ENCODE peak calls at places on chromosome 19, in five cellular contexts. Z is lower leg skin, G is GM12865, D is thyroid gland, H is psoas muscle. N is an unnamed sample.

GRCh38 chr19:3642987-3643386 is 16.4 kb upstream of the CACTIN start:
- DNase-seq in D (no peak), G (peak; percentile 36), Z (no peak), H (no peak), N (no peak)

GRCh38 chr19:4688587-4688986 is 18.4 kb upstream of the MYDGF start:
- DNase-seq in G (no peak), D (no peak), Z (no peak), H (no peak), N (no peak)

GRCh38 chr19:3098141-3098514 is 4.0 kb downstream of the GNA11 start:
- DNase-seq in Z (no peak), D (no peak), G (no peak), H (peak; percentile 52), N (no peak)

GRCh38 chr19:30557927-30558557 is 185.9 kb downstream of the ZNF536 start:
- DNase-seq in D (no peak), H (no peak), G (no peak), Z (no peak), N (no peak)

GRCh38 chr19:18282788-18283141 is 1.3 kb upstream of the JUND start:
- DNase-seq in H (no peak), Z (no peak), G (peak; percentile 60), D (no peak), N (no peak)

GRCh38 chr19:4161415-4162077 is 8.1 kb downstream of the CREB3L3 start:
- DNase-seq in G (no peak), Z (no peak), D (no peak), H (no peak), N (no peak)

GRCh38 chr19:57560049-57560491 is 407 bp upstream of the ZNF550 start:
- DNase-seq in G (no peak), H (peak; percentile 46), D (peak; percentile 3), Z (no peak), N (no peak)

GRCh38 chr19:53389591-53390377 is 5.2 kb upstream of the ZNF765 start:
- DNase-seq in Z (no peak), D (peak; percentile 23), H (peak; percentile 17), G (no peak), N (no peak)

GRCh38 chr19:10508707-10509106 is 5.6 kb upstream of the KEAP1 start:
- DNase-seq in H (no peak), Z (no peak), G (no peak), D (no peak), N (no peak)

GRCh38 chr19:3543150-3544053 is 4.4 kb downstream of the TEKTIP1 start:
- DNase-seq in H (peak; percentile 47), D (no peak), G (no peak), Z (no peak), N (no peak)

GRCh38 chr19:11397089-11397610 is 13.0 kb upstream of the EPOR start:
- DNase-seq in H (no peak), G (no peak), Z (no peak), D (no peak), N (peak; percentile 10)

GRCh38 chr19:4144666-4145261 is 8.7 kb upstream of the CREB3L3 start:
- DNase-seq in G (no peak), D (no peak), Z (no peak), H (no peak), N (peak; percentile 8)

GRCh38 chr19:34471906-34472305 is 9.7 kb upstream of the WTIP start:
- DNase-seq in H (no peak), G (no peak), Z (peak; percentile 69), D (no peak), N (no peak)
- TF ChIP-seq CTCF in H (no peak), G (no peak), Z (no peak), D (no peak), N (no peak)

DNA sequence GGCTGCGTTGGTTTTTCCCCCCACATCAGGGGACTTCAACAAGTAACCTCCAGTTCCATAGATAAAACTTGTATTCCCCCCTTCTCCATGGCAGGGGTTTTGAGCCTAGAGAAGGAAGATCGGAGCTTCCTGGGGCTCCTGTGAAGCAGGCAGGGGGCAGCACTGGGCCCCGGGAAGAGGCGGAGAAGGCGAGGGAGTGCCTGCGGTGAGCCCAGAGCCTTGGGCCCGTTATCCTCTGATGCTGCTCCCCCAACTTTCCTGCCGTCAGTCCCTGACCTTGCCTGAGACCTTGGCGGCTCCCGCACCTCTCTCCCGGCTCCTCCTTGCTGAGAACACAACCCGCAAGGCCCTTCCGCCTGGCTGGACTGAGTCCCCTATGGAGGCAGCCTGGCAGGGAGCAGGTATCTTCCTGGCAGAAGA is 2.5 kb downstream of the LIPE start:
- DNase-seq in Z (no peak), H (no peak), G (no peak), D (no peak), N (no peak)
- TF ChIP-seq CTCF in Z (no peak), H (no peak), G (no peak), D (no peak), N (no peak)

GRCh38 chr19:42561512-42561911 is 33.2 kb downstream of the CEACAM8 start:
- DNase-seq in Z (no peak), D (no peak), H (no peak), G (no peak), N (no peak)
- TF ChIP-seq CTCF in Z (no peak), D (no peak), H (no peak), G (no peak), N (no peak)

GRCh38 chr19:27795369-27795768 is 1417.6 kb downstream of the UQCRFS1 start:
- DNase-seq in H (no peak), Z (no peak), G (no peak), D (no peak), N (no peak)
- TF ChIP-seq CTCF in H (no peak), Z (no peak), G (no peak), D (no peak), N (no peak)

GRCh38 chr19:6717441-6717971 is 2.9 kb downstream of the C3 start:
- DNase-seq in G (no peak), H (no peak), D (no peak), Z (no peak), N (no peak)

GRCh38 chr19:6718741-6719539 is 1.5 kb downstream of the C3 start:
- DNase-seq in D (no peak), Z (no peak), G (peak; percentile 67), H (peak; percentile 54), N (peak; percentile 56)

GRCh38 chr19:6714749-6715555 is 5.5 kb downstream of the C3 start:
- DNase-seq in H (no peak), D (no peak), G (no peak), Z (no peak), N (no peak)

GRCh38 chr19:6718111-6718740 is 2.2 kb downstream of the C3 start:
- DNase-seq in Z (no peak), D (no peak), G (no peak), H (no peak), N (no peak)

GRCh38 chr19:6717036-6717435 is 3.4 kb downstream of the C3 start:
- DNase-seq in H (no peak), D (no peak), G (no peak), Z (no peak), N (no peak)
- TF ChIP-seq CTCF in H (no peak), D (no peak), G (peak; percentile 20), Z (no peak), N (peak; percentile 3)

GRCh38 chr19:35154535-35155406 is at the start of gene FXYD5:
- DNase-seq in D (peak; percentile 21), G (peak; percentile 58), H (peak; percentile 74), Z (peak; percentile 95), N (peak; percentile 80)
- TF ChIP-seq CTCF in D (no peak), G (no peak), H (no peak), Z (no peak), N (no peak)

GRCh38 chr19:50224986-50225747 is 21.7 kb downstream of the MYH14 start:
- DNase-seq in Z (no peak), G (no peak), H (peak; percentile 45), D (peak; percentile 42), N (no peak)
- TF ChIP-seq CTCF in Z (no peak), G (no peak), H (peak; percentile 4), D (no peak), N (no peak)

GRCh38 chr19:15436012-15436825 is 13.5 kb downstream of the WIZ start:
- DNase-seq in G (no peak), H (no peak), D (no peak), Z (no peak), N (no peak)

GRCh38 chr19:15438577-15438976 is 11.2 kb downstream of the WIZ start:
- DNase-seq in H (no peak), D (no peak), Z (no peak), G (no peak), N (no peak)

GRCh38 chr19:15436826-15437110 is 13.0 kb downstream of the WIZ start:
- DNase-seq in Z (no peak), H (no peak), G (no peak), D (no peak), N (no peak)

GRCh38 chr19:15438124-15438496 is 11.6 kb downstream of the WIZ start:
- DNase-seq in D (no peak), G (no peak), H (no peak), Z (no peak), N (no peak)

DNA sequence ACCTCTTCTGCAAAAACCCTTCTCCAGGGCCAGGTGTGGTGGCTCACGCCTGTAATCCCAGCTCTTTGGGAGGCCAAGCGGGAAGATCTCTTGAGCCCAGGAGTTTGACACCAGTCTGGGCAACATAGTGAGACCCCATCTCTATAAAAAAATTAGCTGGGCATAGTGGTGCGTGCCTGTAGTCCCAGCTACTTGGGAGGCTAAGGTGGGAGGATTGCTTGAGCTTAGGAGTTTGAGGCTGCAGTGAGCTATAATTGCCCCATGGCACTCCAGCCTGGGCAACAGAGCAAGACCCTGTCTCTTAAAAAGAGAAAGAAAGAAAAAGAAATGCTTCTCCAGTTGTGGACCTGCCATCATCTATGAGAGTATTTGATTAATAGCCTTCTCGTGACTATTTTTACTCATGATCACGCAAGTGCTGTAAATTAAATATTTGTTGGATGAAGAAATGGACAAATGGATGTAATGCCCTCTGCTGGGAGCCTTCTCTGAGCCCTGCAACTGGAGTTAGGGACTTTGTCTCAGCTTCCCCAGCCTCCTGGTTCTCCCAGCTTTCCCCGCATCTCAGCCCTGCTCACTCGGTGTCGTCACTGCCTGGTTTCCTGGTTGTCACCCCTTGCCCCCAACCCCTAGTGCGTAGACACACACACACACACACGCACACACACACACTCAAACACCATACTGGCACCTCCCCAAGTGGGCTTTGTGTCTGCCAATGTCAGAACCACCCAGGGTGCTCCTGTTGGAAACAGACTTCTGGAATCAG is 12.2 kb downstream of the WIZ start:
- DNase-seq in Z (no peak), H (no peak), G (no peak), D (no peak), N (no peak)
- TF ChIP-seq CTCF in Z (no peak), H (peak; percentile 21), G (no peak), D (no peak), N (no peak)

N was measured in GM10248.